ENCODE peak calls at places on chromosomes 11 and 22, in eight cellular contexts. U is K562, P is GM23338, I is fibroblast of lung, L is left ventricle myocardium inferior, F is hepatocyte, D is AG04450, M is bronchial epithelial cell. O is an unnamed sample.

GRCh38 chr11:123543796-123544195 is 110.6 kb downstream of the SCN3B start:
- DNase-seq in F (peak; percentile 52), M (peak; percentile 84), L (no peak), P (no peak), I (peak; percentile 77), U (no peak), D (no peak), O (peak; percentile 52)

GRCh38 chr11:126816655-126817054 is 183.9 kb downstream of the KIRREL3 start:
- DNase-seq in M (no peak), L (no peak), P (no peak), U (no peak), F (no peak), I (peak; percentile 67), D (no peak), O (no peak)

GRCh38 chr22:25700996-25701815 is 40.8 kb upstream of the MYO18B start:
- DNase-seq in U (no peak), M (no peak), P (no peak), I (peak; percentile 23), F (peak; percentile 34), L (peak; percentile 39), D (no peak), O (no peak)

GRCh38 chr11:1226981-1227550 is 4.2 kb downstream of the MUC5B start:
- DNase-seq in L (no peak), I (no peak), F (no peak), D (no peak), U (peak; percentile 60), M (no peak), P (peak; percentile 71), O (no peak)

GRCh38 chr11:110200241-110200640 is 96.2 kb downstream of the RDX start:
- DNase-seq in I (peak; percentile 83), L (no peak), P (peak; percentile 33), M (peak; percentile 79), D (no peak), U (no peak), F (no peak), O (peak; percentile 50)

GRCh38 chr11:125091247-125091876 is 20.1 kb downstream of the TMEM218 start:
- DNase-seq in L (no peak), U (peak; percentile 72), D (peak; percentile 58), F (peak; percentile 80), M (peak; percentile 89), P (peak; percentile 87), I (peak; percentile 71), O (peak; percentile 61)

GRCh38 chr11:76860539-76861475 is at the start of gene ACER3:
- DNase-seq in U (peak; percentile 99), M (peak; percentile 75), L (peak; percentile 94), F (peak; percentile 98), P (peak; percentile 94), I (peak; percentile 82), D (peak; percentile 27), O (peak; percentile 62)

GRCh38 chr11:78798567-78799170 is 224.0 kb upstream of the NARS2 start:
- DNase-seq in I (peak; percentile 55), L (peak; percentile 72), F (peak; percentile 80), U (peak; percentile 67), P (peak; percentile 83), M (peak; percentile 40), D (no peak), O (no peak)

GRCh38 chr11:40338739-40339138 is 1120.7 kb downstream of the LRRC4C start:
- DNase-seq in M (peak; percentile 87), I (peak; percentile 74), F (no peak), U (no peak), L (no peak), D (peak; percentile 11), P (peak; percentile 2), O (peak; percentile 40)

GRCh38 chr22:41123151-41123550 is 30.8 kb downstream of the EP300 start:
- DNase-seq in P (no peak), D (no peak), I (peak; percentile 53), M (peak; percentile 53), L (no peak), U (no peak), F (no peak), O (peak; percentile 32)

GRCh38 chr11:16301462-16301861 is 54.9 kb downstream of the SOX6 start:
- DNase-seq in M (peak; percentile 49), I (no peak), P (no peak), F (no peak), U (no peak), D (no peak), L (no peak), O (no peak)

GRCh38 chr22:35023692-35024363 is 42.1 kb upstream of the ISX start:
- DNase-seq in F (peak; percentile 86), M (peak; percentile 5), P (peak; percentile 92), U (peak; percentile 74), D (no peak), I (peak; percentile 6), L (peak; percentile 57), O (no peak)

GRCh38 chr11:70747285-70747684 is 349.0 kb downstream of the CTTN start:
- DNase-seq in I (no peak), F (no peak), L (no peak), M (no peak), P (no peak), D (no peak), U (no peak), O (no peak)

GRCh38 chr11:131612576-131612975 is 242.2 kb downstream of the NTM start:
- DNase-seq in L (peak; percentile 43), I (peak; percentile 17), D (no peak), F (no peak), P (no peak), M (no peak), U (no peak), O (no peak)

GRCh38 chr11:73308003-73308962 is at the start of gene ARHGEF17:
- DNase-seq in I (peak; percentile 83), F (peak; percentile 89), M (peak; percentile 50), L (peak; percentile 78), D (no peak), U (peak; percentile 72), P (peak; percentile 88), O (peak; percentile 45)

GRCh38 chr11:86695391-86695790 is 23.0 kb upstream of the ME3 start:
- DNase-seq in M (no peak), U (no peak), F (no peak), L (no peak), D (no peak), P (no peak), I (peak; percentile 53), O (no peak)

GRCh38 chr22:38418589-38418988 is 36.4 kb downstream of the KCNJ4 start:
- DNase-seq in I (no peak), F (peak; percentile 2), L (no peak), U (no peak), D (no peak), M (no peak), P (no peak), O (no peak)

GRCh38 chr11:11782532-11783110 is 59.2 kb upstream of the USP47 start:
- DNase-seq in F (no peak), L (no peak), P (peak; percentile 18), U (no peak), I (no peak), D (no peak), M (peak; percentile 51), O (no peak)

GRCh38 chr11:76152741-76153608 is 53.3 kb downstream of the WNT11 start:
- DNase-seq in I (no peak), D (no peak), M (no peak), F (no peak), P (no peak), L (no peak), U (no peak), O (no peak)

GRCh38 chr11:33630936-33631748 is 69.5 kb downstream of the C11orf91 start:
- DNase-seq in P (no peak), D (no peak), I (no peak), F (no peak), U (no peak), M (peak; percentile 73), L (no peak), O (peak; percentile 92)

GRCh38 chr22:20061481-20061861 is 18.6 kb upstream of the DGCR8 start:
- DNase-seq in M (peak; percentile 15), F (no peak), I (peak; percentile 56), D (no peak), U (no peak), L (no peak), P (no peak), O (peak; percentile 36)

GRCh38 chr11:115389790-115390189 is 114.4 kb downstream of the CADM1 start:
- DNase-seq in F (no peak), U (no peak), L (no peak), D (no peak), I (no peak), M (no peak), P (no peak), O (no peak)
- H3K27me3 ChIP-seq in F (no peaks in the 10 kb centered on the region), U (no peaks in the 10 kb centered on the region), L (no peaks in the 10 kb centered on the region), D (no peaks in the 10 kb centered on the region), I (no peaks in the 10 kb centered on the region), M (no peaks in the 10 kb centered on the region), P (peaks cover 100% of the 10 kb centered on the region), O (no peaks in the 10 kb centered on the region)

GRCh38 chr11:107565219-107565937 is at the start of gene ALKBH8:
- DNase-seq in L (peak; percentile 79), I (peak; percentile 62), P (peak; percentile 87), D (no peak), U (peak; percentile 71), F (peak; percentile 83), M (peak; percentile 59), O (no peak)
- TF ChIP-seq CTCF in L (peak; percentile 16), I (no peak), P (no peak), D (no peak), U (no peak), F (no peak), M (no peak), O (no peak)

GRCh38 chr22:50010676-50011446 is 1.7 kb downstream of the IL17REL start:
- DNase-seq in D (no peak), I (no peak), P (no peak), F (peak; percentile 10), L (no peak), U (peak; percentile 65), M (no peak), O (no peak)

GRCh38 chr22:50014655-50015401 is 2.3 kb upstream of the IL17REL start:
- DNase-seq in L (peak; percentile 8), D (no peak), P (peak; percentile 40), I (no peak), U (peak; percentile 65), F (peak; percentile 46), M (no peak), O (no peak)

GRCh38 chr22:50014053-50014501 is 1.5 kb upstream of the IL17REL start:
- DNase-seq in L (peak; percentile 9), M (no peak), I (no peak), U (no peak), F (peak; percentile 4), P (no peak), D (no peak), O (no peak)

GRCh38 chr22:50011447-50012200 is 941 bp downstream of the IL17REL start:
- DNase-seq in M (no peak), F (peak; percentile 10), I (no peak), L (peak; percentile 5), D (no peak), U (no peak), P (peak; percentile 64), O (no peak)

GRCh38 chr22:50012201-50013181 is at the start of gene IL17REL:
- DNase-seq in F (peak; percentile 50), U (no peak), I (no peak), L (peak; percentile 14), D (no peak), P (no peak), M (no peak), O (no peak)
- H3K27me3 ChIP-seq in F (peaks cover 47% of the 10 kb centered on the region), U (no peaks in the 10 kb centered on the region), I (peaks cover 42% of the 10 kb centered on the region), L (peaks cover 93% of the 10 kb centered on the region), D (peaks cover 71% of the 10 kb centered on the region), P (peaks cover 60% of the 10 kb centered on the region), M (peaks cover 26% of the 10 kb centered on the region), O (peaks cover 73% of the 10 kb centered on the region)

DNA sequence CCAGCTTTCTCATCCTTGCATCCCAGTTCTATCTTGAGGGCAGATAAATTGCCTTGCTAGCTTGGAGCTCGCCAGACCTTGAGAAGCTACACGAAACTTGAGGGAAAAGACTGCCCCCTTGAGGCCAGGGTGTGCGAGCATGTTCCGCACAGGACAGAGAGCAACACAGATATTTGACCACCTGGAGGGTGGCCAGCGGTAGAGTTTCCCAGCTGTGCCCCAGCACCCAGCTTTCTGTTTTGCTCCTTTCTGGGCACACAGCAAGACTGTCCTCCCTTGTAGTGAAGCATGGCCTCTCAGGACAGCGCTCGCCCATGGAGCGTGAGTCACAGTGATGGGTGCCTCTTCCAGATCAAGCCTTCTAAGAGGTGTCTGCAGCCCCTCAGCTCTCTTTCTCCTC is 23.5 kb downstream of the SPATA19 start:
- DNase-seq in F (peak; percentile 87), L (peak; percentile 41), U (peak; percentile 57), D (no peak), M (peak; percentile 23), I (peak; percentile 12), P (peak; percentile 93), O (no peak)
- TF ChIP-seq CTCF in F (peak; percentile 75), L (peak; percentile 74), U (peak; percentile 63), D (no peak), M (peak; percentile 47), I (no peak), P (peak; percentile 90), O (peak; percentile 51)